ENCODE peak calls at places on chromosomes 3 and 15, in six cellular contexts. Q is IMR-90; Y is Calu3; S is stimulated activated CD4-positive, alpha-beta T cell treated with anti-CD3 and anti-CD28 coated beads, Interleukin-12 subunit alpha, Interleukin-12 subunit beta, amount 100 ng/mL, for 4 hours; P is ACHN; G is body of pancreas. A is an unnamed sample.

GRCh38 chr3:24519368-24520100 is 24.9 kb upstream of the THRB start:
- DNase-seq in Q (no peak), Y (no peak), S (no peak), P (no peak), G (no peak), A (no peak)

GRCh38 chr15:81880833-81881232 is 165.0 kb downstream of the MEX3B start:
- DNase-seq in Q (peak; percentile 65), Y (no peak), S (no peak), P (no peak), G (no peak), A (no peak)

GRCh38 chr3:129794319-129795201 is 99.0 kb downstream of the TMCC1 start:
- DNase-seq in Q (no peak), Y (peak; percentile 95), S (peak; percentile 1), P (peak; percentile 70), G (peak; percentile 54), A (no peak)

GRCh38 chr3:21390856-21391255 is 360.2 kb downstream of the ZNF385D start:
- DNase-seq in Q (no peak), Y (no peak), S (no peak), P (no peak), G (no peak), A (no peak)

GRCh38 chr15:74245342-74245931 is 9.3 kb downstream of the CCDC33 start:
- DNase-seq in Q (no peak), Y (no peak), S (no peak), P (no peak), G (no peak), A (no peak)

GRCh38 chr3:72475258-72476138 is 372.7 kb downstream of the SHQ1 start:
- DNase-seq in Q (no peak), Y (no peak), S (no peak), P (no peak), G (no peak), A (no peak)

GRCh38 chr15:78461171-78461881 is 23.3 kb downstream of the IREB2 start:
- DNase-seq in Q (no peak), Y (no peak), S (no peak), P (no peak), G (no peak), A (no peak)

GRCh38 chr3:106204160-106204868 is 335.5 kb upstream of the CBLB start:
- DNase-seq in Q (peak; percentile 16), Y (no peak), S (no peak), P (no peak), G (no peak), A (no peak)

GRCh38 chr3:174614046-174614445 is 245.1 kb upstream of the NAALADL2 start:
- DNase-seq in Q (no peak), Y (no peak), S (no peak), P (no peak), G (no peak), A (no peak)

GRCh38 chr15:68639926-68640600 is 61.3 kb downstream of the CORO2B start:
- DNase-seq in Q (no peak), Y (no peak), S (no peak), P (no peak), G (peak; percentile 28), A (no peak)

GRCh38 chr15:51750942-51751686 is at the start of gene TMOD2:
- DNase-seq in Q (peak; percentile 26), Y (peak; percentile 56), S (peak; percentile 63), P (peak; percentile 24), G (peak; percentile 42), A (no peak)

GRCh38 chr3:24829632-24830229 is 335.1 kb upstream of the THRB start:
- DNase-seq in Q (no peak), Y (peak; percentile 60), S (no peak), P (no peak), G (peak; percentile 30), A (no peak)

GRCh38 chr3:127671523-127672428 is 976 bp upstream of the ABTB1 start:
- DNase-seq in Q (no peak), Y (peak; percentile 31), S (peak; percentile 24), P (no peak), G (no peak), A (no peak)